ENCODE peak calls at places on chromosome 10, in six cellular contexts. B is lung; V is NCI-H1436; H is fibroblast of pulmonary artery; G is GM18507; I is effector CD4-positive, alpha-beta T cell. O is an unnamed sample.

GRCh38 chr10:58023341-58024073 is 244.2 kb downstream of the IPMK start:
- DNase-seq in I (no peak), B (no peak), H (peak), V (no peak), G (no peak), O (no peak)

GRCh38 chr10:80196270-80196949 is 8.9 kb downstream of the ANXA11 start:
- DNase-seq in V (no peak), B (peak), I (peak), H (peak), G (no peak), O (peak)

GRCh38 chr10:13991353-13991752 is 339.4 kb downstream of the FRMD4A start:
- DNase-seq in H (no peak), I (no peak), V (no peak), G (no peak), B (no peak), O (peak)

GRCh38 chr10:89158446-89158845 is 48.7 kb downstream of the CH25H start:
- DNase-seq in B (no peak), G (no peak), H (no peak), V (no peak), I (no peak), O (no peak)

GRCh38 chr10:24882047-24882698 is 70.2 kb downstream of the PRTFDC1 start:
- DNase-seq in B (no peak), V (no peak), G (no peak), I (peak), H (peak), O (no peak)

GRCh38 chr10:88312855-88313254 is 270.3 kb downstream of the RNLS start:
- DNase-seq in I (no peak), V (no peak), G (no peak), H (no peak), B (no peak), O (no peak)

GRCh38 chr10:43427166-43427825 is 9.6 kb upstream of the ZNF487 start:
- DNase-seq in H (no peak), B (no peak), I (no peak), G (no peak), V (no peak), O (no peak)

GRCh38 chr10:58412502-58412961 is 27.3 kb downstream of the TFAM start:
- DNase-seq in G (no peak), I (no peak), B (no peak), V (no peak), H (peak), O (no peak)

GRCh38 chr10:34666008-34666700 is 148.9 kb downstream of the PARD3 start:
- DNase-seq in V (peak), B (peak), H (peak), I (no peak), G (peak), O (peak)

GRCh38 chr10:22556774-22557173 is 157.6 kb downstream of the PIP4K2A start:
- DNase-seq in I (no peak), G (no peak), H (no peak), V (no peak), B (no peak), O (no peak)

GRCh38 chr10:93751832-93752231 is 5.9 kb upstream of the LGI1 start:
- DNase-seq in B (no peak), H (peak), I (no peak), V (no peak), G (no peak), O (no peak)

GRCh38 chr10:71729023-71729649 is 9.6 kb upstream of the C10orf105 start:
- DNase-seq in B (peak), V (peak), H (no peak), G (no peak), I (no peak), O (peak)

GRCh38 chr10:32746869-32747268 is 211.2 kb downstream of the ITGB1 start:
- DNase-seq in G (no peak), H (no peak), B (no peak), V (no peak), I (no peak), O (no peak)

GRCh38 chr10:61796785-61797184 is 104.7 kb upstream of the ARID5B start:
- DNase-seq in G (no peak), V (no peak), B (no peak), I (no peak), H (no peak), O (no peak)

GRCh38 chr10:118965096-118965495 is 64.4 kb upstream of the NANOS1 start:
- DNase-seq in V (no peak), I (no peak), H (no peak), B (no peak), G (no peak), O (no peak)

GRCh38 chr10:1454964-1455363 is 282.4 kb downstream of the ADARB2 start:
- DNase-seq in G (no peak), B (no peak), V (no peak), I (no peak), H (no peak), O (no peak)

GRCh38 chr10:30798621-30799020 is 169.1 kb upstream of the LYZL2 start:
- DNase-seq in V (no peak), B (no peak), H (no peak), I (no peak), G (no peak), O (no peak)

GRCh38 chr10:68406111-68406814 is 814 bp downstream of the RUFY2 start:
- DNase-seq in I (no peak), H (peak), B (peak), V (peak), G (peak), O (peak)

GRCh38 chr10:1377756-1378397 is 321.7 kb downstream of the WDR37 start:
- DNase-seq in V (no peak), G (no peak), B (no peak), I (no peak), H (no peak), O (no peak)

GRCh38 chr10:108303149-108303548 is 1138.6 kb upstream of the SORCS1 start:
- DNase-seq in G (no peak), I (no peak), H (no peak), V (no peak), B (no peak), O (no peak)

GRCh38 chr10:99660662-99661369 is 1.5 kb downstream of the ENTPD7 start:
- DNase-seq in B (no peak), H (peak), I (no peak), V (no peak), G (no peak), O (no peak)

GRCh38 chr10:92291610-92291859 is 568 bp downstream of the MARCHF5 start:
- DNase-seq in G (no peak), H (no peak), V (no peak), B (no peak), I (peak), O (peak)

GRCh38 chr10:132757171-132757570 is 28.8 kb downstream of the NKX6-2 start:
- DNase-seq in V (no peak), H (no peak), I (no peak), G (no peak), B (no peak), O (no peak)

GRCh38 chr10:104353325-104354048 is at the start of gene CFAP58:
- DNase-seq in G (peak), H (peak), V (peak), B (peak), I (peak), O (peak)

GRCh38 chr10:79004311-79004710 is 64.5 kb upstream of the ZMIZ1 start:
- DNase-seq in G (no peak), B (no peak), V (no peak), H (no peak), I (no peak), O (peak)

GRCh38 chr10:6255548-6256061 is 52.9 kb downstream of the PFKFB3 start:
- DNase-seq in B (peak), V (no peak), H (no peak), G (no peak), I (no peak), O (no peak)

GRCh38 chr10:66321746-66322145 is 604.1 kb upstream of the LRRTM3 start:
- DNase-seq in B (no peak), H (no peak), I (no peak), V (no peak), G (no peak), O (no peak)

GRCh38 chr10:121681982-121682687 is 83.9 kb upstream of the FGFR2 start:
- DNase-seq in B (no peak), V (no peak), G (no peak), I (no peak), H (no peak), O (no peak)

GRCh38 chr10:69382382-69383117 is 34.2 kb downstream of the TACR2 start:
- DNase-seq in I (no peak), B (no peak), H (peak), G (no peak), V (no peak), O (no peak)

GRCh38 chr10:110547139-110547761 is 20.2 kb upstream of the SMC3 start:
- DNase-seq in V (peak), G (no peak), I (no peak), H (peak), B (no peak), O (no peak)

GRCh38 chr10:125238682-125239081 is 78.3 kb upstream of the CTBP2 start:
- DNase-seq in H (no peak), V (no peak), I (no peak), B (no peak), G (no peak), O (no peak)

GRCh38 chr10:92421550-92421949 is 130.6 kb downstream of the MARCHF5 start:
- DNase-seq in B (no peak), V (no peak), I (no peak), G (no peak), H (no peak), O (no peak)

O was measured in thyroid gland.